ENCODE peak calls at places on chromosome 3, in nine cellular contexts. C, Q, U, N, H, O, S, K and M are unnamed samples.

GRCh38 chr3:58109752-58110151 is 101.0 kb downstream of the DNASE1L3 start:
- DNase-seq in C (no peak), Q (no peak), U (no peak), N (no peak), H (no peak), O (no peak), S (no peak), K (no peak), M (no peak)

GRCh38 chr3:89690649-89691048 is 583.2 kb downstream of the EPHA3 start:
- DNase-seq in C (peak), Q (peak), U (no peak), N (no peak), H (no peak), O (no peak), S (no peak), K (no peak), M (no peak)

GRCh38 chr3:170322501-170323328 is 34.8 kb upstream of the SKIL start:
- DNase-seq in C (no peak), Q (no peak), U (no peak), N (no peak), H (no peak), O (no peak), S (no peak), K (no peak), M (no peak)

GRCh38 chr3:23465569-23465968 is 262.4 kb downstream of the UBE2E2 start:
- DNase-seq in C (no peak), Q (no peak), U (no peak), N (no peak), H (no peak), O (no peak), S (no peak), K (no peak), M (no peak)

GRCh38 chr3:14290631-14291385 is 111.6 kb upstream of the SLC6A6 start:
- DNase-seq in C (no peak), Q (peak), U (no peak), N (no peak), H (no peak), O (peak), S (no peak), K (no peak), M (peak)

GRCh38 chr3:42159706-42160472 is 68.7 kb downstream of the TRAK1 start:
- DNase-seq in C (no peak), Q (no peak), U (peak), N (no peak), H (no peak), O (peak), S (peak), K (peak), M (peak)

GRCh38 chr3:53195066-53195450 is 34.0 kb downstream of the PRKCD start:
- DNase-seq in C (no peak), Q (no peak), U (no peak), N (no peak), H (no peak), O (no peak), S (no peak), K (no peak), M (no peak)

GRCh38 chr3:141052570-141053069 is 1.5 kb downstream of the SPSB4 start:
- DNase-seq in C (no peak), Q (no peak), U (no peak), N (no peak), H (no peak), O (no peak), S (no peak), K (no peak), M (no peak)

GRCh38 chr3:152835311-152836102 is 576 bp downstream of the P2RY1 start:
- DNase-seq in C (peak), Q (peak), U (no peak), N (peak), H (peak), O (peak), S (peak), K (peak), M (peak)